ENCODE peak calls at places on chromosomes 11 and 22, in four cellular contexts. P is GM03348, E is tibial nerve, Q is heart right ventricle. T is an unnamed sample.

GRCh38 chr22:44146088-44146861 is 34.5 kb upstream of the PARVG start:
- DNase-seq in P (no peak), E (no peak), Q (no peak), T (peak; percentile 56)

GRCh38 chr22:29244785-29245625 is 22.8 kb downstream of the RHBDD3 start:
- DNase-seq in P (no peak), E (no peak), Q (no peak), T (no peak)

GRCh38 chr11:111851636-111852035 is 19.7 kb downstream of the ALG9 start:
- DNase-seq in P (peak; percentile 51), E (no peak), Q (no peak), T (no peak)

GRCh38 chr11:30128269-30128932 is 102.4 kb upstream of the FSHB start:
- DNase-seq in P (peak; percentile 51), E (no peak), Q (no peak), T (no peak)

GRCh38 chr11:113725411-113725810 is 19.3 kb upstream of the TMPRSS5 start:
- DNase-seq in P (no peak), E (no peak), Q (no peak), T (no peak)

GRCh38 chr11:121688860-121689614 is 236.3 kb upstream of the SORL1-AS1 start:
- DNase-seq in P (no peak), E (no peak), Q (no peak), T (peak; percentile 52)

GRCh38 chr11:8373519-8374432 is 110.1 kb upstream of the LMO1 start:
- DNase-seq in P (no peak), E (no peak), Q (no peak), T (no peak)

GRCh38 chr22:28943501-28943879 is 60.1 kb downstream of the ZNRF3 start:
- DNase-seq in P (no peak), E (peak; percentile 46), Q (no peak), T (no peak)

GRCh38 chr11:119741369-119742262 is 12.6 kb upstream of the NECTIN1 start:
- DNase-seq in P (peak; percentile 75), E (no peak), Q (peak; percentile 73), T (peak; percentile 74)

GRCh38 chr11:85643255-85643654 is 4.5 kb upstream of the TMEM126A start:
- DNase-seq in P (no peak), E (no peak), Q (peak; percentile 19), T (no peak)

GRCh38 chr22:38034884-38035529 is 22.2 kb upstream of the PICK1 start:
- DNase-seq in P (no peak), E (no peak), Q (no peak), T (peak; percentile 29)

GRCh38 chr22:23804781-23805291 is 18.1 kb downstream of the SMARCB1 start:
- DNase-seq in P (no peak), E (no peak), Q (no peak), T (no peak)

GRCh38 chr11:64760759-64761417 is 1.1 kb upstream of the PYGM start:
- DNase-seq in P (no peak), E (no peak), Q (no peak), T (no peak)

GRCh38 chr11:20275987-20276660 is 87.4 kb upstream of the HTATIP2 start:
- DNase-seq in P (no peak), E (no peak), Q (no peak), T (no peak)

GRCh38 chr11:114229062-114229450 is 67.1 kb upstream of the NNMT start:
- DNase-seq in P (no peak), E (no peak), Q (no peak), T (no peak)

GRCh38 chr22:32334640-32335365 is 22.9 kb upstream of the RFPL3 start:
- DNase-seq in P (no peak), E (no peak), Q (no peak), T (peak; percentile 25)

GRCh38 chr11:71423181-71423790 is 24.9 kb downstream of the DHCR7 start:
- DNase-seq in P (no peak), E (no peak), Q (no peak), T (no peak)

GRCh38 chr11:69011624-69012091 is 1.4 kb downstream of the MRGPRF start:
- DNase-seq in P (no peak), E (no peak), Q (no peak), T (no peak)

GRCh38 chr11:26944866-26945664 is 48.8 kb upstream of the FIBIN start:
- DNase-seq in P (no peak), E (no peak), Q (no peak), T (no peak)

GRCh38 chr11:2515401-2516275 is 70.8 kb downstream of the KCNQ1 start:
- DNase-seq in P (no peak), E (no peak), Q (peak; percentile 15), T (no peak)

GRCh38 chr11:117945047-117945820 is 16.0 kb upstream of the TMPRSS13 start:
- DNase-seq in P (no peak), E (no peak), Q (no peak), T (no peak)

T was measured in H9.